ENCODE peak calls at places on chromosomes 2 and 18, in four cellular contexts. P, X, R and T are unnamed samples.

GRCh38 chr2:204945376-204945775 is 400.1 kb downstream of the PARD3B start:
- DNase-seq in P (no peak), X (no peak), R (no peak), T (no peak)

GRCh38 chr18:78986018-78986481 is 6.4 kb downstream of the SALL3 start:
- DNase-seq in P (no peak), X (peak), R (no peak), T (peak)

GRCh38 chr2:86617738-86618137 is 5.9 kb downstream of the RNF103 start:
- DNase-seq in P (no peak), X (no peak), R (no peak), T (no peak)

GRCh38 chr18:13893418-13893760 is 21.9 kb downstream of the MC2R start:
- DNase-seq in P (no peak), X (no peak), R (peak), T (no peak)

GRCh38 chr2:8307779-8308178 is 374.1 kb upstream of the ID2 start:
- DNase-seq in P (no peak), X (no peak), R (no peak), T (no peak)

GRCh38 chr2:234256516-234256915 is 206.0 kb downstream of the SPP2 start:
- DNase-seq in P (no peak), X (no peak), R (no peak), T (no peak)

GRCh38 chr2:182592691-182593393 is 123.2 kb upstream of the DNAJC10 start:
- DNase-seq in P (no peak), X (no peak), R (no peak), T (no peak)

GRCh38 chr2:139669675-139670074 is 889.5 kb upstream of the NXPH2 start:
- DNase-seq in P (no peak), X (no peak), R (no peak), T (no peak)

GRCh38 chr18:13726972-13727331 is 479 bp downstream of the RNMT start:
- DNase-seq in P (no peak), X (peak), R (no peak), T (peak)

GRCh38 chr18:77101410-77102245 is 31.0 kb downstream of the MBP start:
- DNase-seq in P (no peak), X (no peak), R (peak), T (no peak)

GRCh38 chr18:49206717-49207116 is 253.7 kb downstream of the DYM start:
- DNase-seq in P (no peak), X (no peak), R (no peak), T (no peak)

GRCh38 chr2:229922449-229923386 is at the start of gene FBXO36:
- DNase-seq in P (peak), X (peak), R (no peak), T (peak)
- TF ChIP-seq USF2 in P (no peak), X (no peak), R (no peak), T (no peak)

DNA sequence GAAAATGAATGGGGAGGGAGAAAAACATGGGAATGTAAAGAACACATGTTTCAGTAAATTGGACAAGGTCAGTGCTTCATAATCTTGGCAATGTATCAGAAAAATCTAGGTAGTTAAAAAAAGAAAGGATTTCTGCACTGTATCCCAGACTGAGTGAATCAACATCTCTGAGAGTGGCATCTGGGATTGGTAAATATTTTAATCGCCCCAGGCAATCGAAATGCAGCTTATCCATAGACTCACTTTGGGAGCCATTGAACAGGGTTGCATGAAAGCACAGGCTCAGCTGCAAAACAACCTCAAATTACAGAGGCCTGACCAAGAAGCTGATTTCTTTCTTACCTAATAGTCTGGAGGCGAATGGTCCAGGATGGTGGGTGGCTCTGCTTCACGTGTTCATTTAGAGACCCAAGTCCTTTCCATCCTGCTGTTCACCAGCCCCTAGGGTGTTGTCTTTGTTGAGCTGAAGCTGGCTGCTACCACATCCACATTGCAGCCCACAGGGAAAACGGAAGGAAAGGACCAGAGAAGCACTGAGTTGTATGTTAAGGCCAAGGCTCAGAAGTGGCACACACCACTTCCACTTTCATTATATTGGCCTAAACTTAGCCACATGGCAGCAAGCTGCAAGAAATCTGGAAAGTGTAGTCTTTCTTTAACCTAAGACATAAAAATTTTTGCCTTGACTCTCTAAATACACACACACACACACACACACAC is 59.0 kb downstream of the MOGAT1 start:
- DNase-seq in P (no peak), X (no peak), R (peak), T (no peak)
- TF ChIP-seq TCF7 in P (no peak), X (no peak), R (no peak), T (no peak)

GRCh38 chr2:220228310-220229006 is 601.0 kb downstream of the SLC4A3 start:
- DNase-seq in P (no peak), X (no peak), R (no peak), T (peak)
- TF ChIP-seq USF2 in P (no peak), X (no peak), R (no peak), T (no peak)

GRCh38 chr2:222205136-222205535 is 93.7 kb downstream of the PAX3 start:
- DNase-seq in P (no peak), X (no peak), R (no peak), T (no peak)

GRCh38 chr2:222203031-222203430 is 95.8 kb downstream of the PAX3 start:
- DNase-seq in P (no peak), X (no peak), R (no peak), T (no peak)

GRCh38 chr2:222213084-222213483 is 85.7 kb downstream of the PAX3 start:
- DNase-seq in P (no peak), X (no peak), R (no peak), T (no peak)

GRCh38 chr2:222208010-222208690 is 90.6 kb downstream of the PAX3 start:
- DNase-seq in P (no peak), X (no peak), R (no peak), T (no peak)
- TF ChIP-seq TCF7 in P (no peak), X (no peak), R (no peak), T (no peak)

GRCh38 chr2:36355157-36355889 is at the start of gene CRIM1:
- DNase-seq in P (peak), X (peak), R (no peak), T (peak)
- TF ChIP-seq USF2 in P (no peak), X (peak), R (no peak), T (no peak)

DNA sequence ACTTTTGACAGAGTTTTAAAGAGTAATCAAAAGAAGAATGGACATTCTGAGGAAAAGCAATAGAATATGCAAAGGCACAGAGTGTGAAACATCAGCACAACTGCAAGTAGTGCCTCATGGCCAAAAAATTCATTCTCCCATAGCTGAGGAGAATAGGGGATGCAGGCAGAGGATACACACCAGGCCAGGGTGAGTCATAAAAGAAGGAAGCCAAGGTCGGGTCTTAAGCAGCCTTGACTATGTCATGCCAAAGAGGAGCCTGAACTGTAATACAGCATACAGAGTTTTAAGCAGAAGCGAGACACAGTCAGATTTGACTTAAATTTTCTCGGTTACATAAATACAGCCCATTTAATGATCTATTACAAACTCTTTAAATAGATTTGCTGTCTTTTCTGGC is 165.0 kb downstream of the LNPK start:
- DNase-seq in P (no peak), X (no peak), R (no peak), T (no peak)
- TF ChIP-seq TCF7 in P (no peak), X (no peak), R (no peak), T (no peak)

DNA sequence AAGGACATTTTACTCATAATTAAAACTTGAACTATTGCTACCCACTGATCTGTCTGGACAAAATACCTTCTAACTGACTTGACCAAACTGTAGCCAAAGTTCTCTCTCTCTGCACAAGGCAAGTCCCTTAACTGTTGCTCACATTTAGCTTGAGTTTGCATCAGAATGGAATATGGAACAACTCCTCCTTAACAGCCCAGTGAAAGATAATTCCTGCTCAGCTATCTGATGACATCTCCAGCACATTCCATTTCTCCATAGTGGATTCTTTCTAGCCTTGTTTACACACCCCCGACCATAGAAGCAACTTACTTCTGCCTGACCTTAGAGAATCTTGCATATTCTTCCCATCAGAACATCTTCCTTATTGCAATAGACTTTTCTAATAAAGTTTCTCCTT is 317.2 kb upstream of the CDH2 start:
- DNase-seq in P (no peak), X (no peak), R (no peak), T (no peak)
- TF ChIP-seq USF2 in P (no peak), X (no peak), R (no peak), T (no peak)

GRCh38 chr2:60818272-60818671 is 62.2 kb downstream of the PAPOLG start:
- DNase-seq in P (no peak), X (no peak), R (no peak), T (peak)
- TF ChIP-seq TCF7 in P (no peak), X (no peak), R (no peak), T (no peak)

GRCh38 chr2:121078869-121079268 is 206.1 kb downstream of the TFCP2L1 start:
- DNase-seq in P (no peak), X (no peak), R (no peak), T (peak)
- TF ChIP-seq USF2 in P (no peak), X (no peak), R (no peak), T (no peak)